ENCODE peak calls at places on chromosomes 12 and 14, in four cellular contexts. M is foreskin fibroblast, D is glutamatergic neuron, N is psoas muscle. F is an unnamed sample.
A peak's percentile ranks its signal among the peaks of the same experiment; 100 is the strongest.

GRCh38 chr12:107914460-107914977 is 140.0 kb downstream of the ASCL4 start:
- DNase-seq in M (no peak), D (no peak), N (no peak), F (no peak)

GRCh38 chr14:104342435-104343293 is 204.3 kb downstream of the KIF26A start:
- DNase-seq in M (no peak), D (no peak), N (no peak), F (no peak)

GRCh38 chr14:52703225-52703624 is 3.8 kb upstream of the PSMC6 start:
- DNase-seq in M (peak; percentile 98), D (no peak), N (no peak), F (no peak)

GRCh38 chr12:108884116-108885012 is 4.5 kb downstream of the DAO start:
- DNase-seq in M (peak; percentile 26), D (peak; percentile 57), N (peak; percentile 66), F (peak; percentile 59)

GRCh38 chr12:57521475-57522018 is 1.1 kb upstream of the MBD6 start:
- DNase-seq in M (peak; percentile 78), D (peak; percentile 57), N (peak; percentile 69), F (no peak)

GRCh38 chr14:90781344-90781761 is 34.9 kb downstream of the TTC7B start:
- DNase-seq in M (peak; percentile 73), D (no peak), N (no peak), F (no peak)

GRCh38 chr12:6361834-6362233 is 13.5 kb downstream of the SCNN1A start:
- DNase-seq in M (no peak), D (no peak), N (no peak), F (no peak)

GRCh38 chr14:104473244-104473565 is 106.4 kb upstream of the C14orf180 start:
- DNase-seq in M (no peak), D (no peak), N (no peak), F (no peak)

GRCh38 chr12:57890191-57891120 is 43.9 kb upstream of the CTDSP2 start:
- DNase-seq in M (peak; percentile 66), D (no peak), N (no peak), F (no peak)

GRCh38 chr12:32124637-32125036 is 18.0 kb downstream of the BICD1 start:
- DNase-seq in M (peak; percentile 19), D (no peak), N (no peak), F (no peak)

GRCh38 chr12:98741615-98742265 is 96.7 kb downstream of the APAF1 start:
- DNase-seq in M (peak; percentile 38), D (peak; percentile 56), N (no peak), F (no peak)

GRCh38 chr14:54000341-54000811 is 43.8 kb upstream of the BMP4 start:
- DNase-seq in M (peak; percentile 57), D (no peak), N (no peak), F (no peak)

GRCh38 chr14:52399886-52400599 is 85.9 kb downstream of the PTGER2 start:
- DNase-seq in M (peak; percentile 67), D (no peak), N (no peak), F (no peak)

GRCh38 chr12:64335886-64336466 is 54.6 kb downstream of the C12orf56 start:
- DNase-seq in M (no peak), D (no peak), N (no peak), F (no peak)

F was measured in T-helper 9 cell.